ENCODE peak calls at places on chromosomes 3 and 15, in four cellular contexts. Y is HepG2, E is GM12878, T is H1. X is an unnamed sample.

GRCh38 chr15:101440846-101441590 is 48.5 kb downstream of the PCSK6 start:
- DNase-seq in E (no peak), T (no peak), Y (no peak), X (no peak)

GRCh38 chr3:149080011-149080698 is 6.2 kb downstream of the HLTF start:
- DNase-seq in Y (no peak), T (no peak), E (no peak), X (no peak)

GRCh38 chr15:70781236-70781635 is 17.9 kb upstream of the UACA start:
- DNase-seq in E (no peak), Y (no peak), T (no peak), X (no peak)

GRCh38 chr15:81097893-81098280 is 36.2 kb upstream of the CFAP161 start:
- DNase-seq in T (no peak), Y (no peak), E (no peak), X (no peak)

GRCh38 chr3:148680289-148680688 is 17.4 kb upstream of the AGTR1 start:
- DNase-seq in T (no peak), E (no peak), Y (no peak), X (no peak)

GRCh38 chr3:173584093-173584833 is 186.7 kb downstream of the NLGN1 start:
- DNase-seq in T (no peak), E (no peak), Y (no peak), X (peak; percentile 39)

GRCh38 chr3:157938154-157938774 is 168.0 kb downstream of the SHOX2 start:
- DNase-seq in T (no peak), Y (no peak), E (no peak), X (no peak)

GRCh38 chr15:76667943-76668715 is 237.0 kb downstream of the SCAPER start:
- DNase-seq in Y (no peak), E (no peak), T (no peak), X (no peak)

DNA sequence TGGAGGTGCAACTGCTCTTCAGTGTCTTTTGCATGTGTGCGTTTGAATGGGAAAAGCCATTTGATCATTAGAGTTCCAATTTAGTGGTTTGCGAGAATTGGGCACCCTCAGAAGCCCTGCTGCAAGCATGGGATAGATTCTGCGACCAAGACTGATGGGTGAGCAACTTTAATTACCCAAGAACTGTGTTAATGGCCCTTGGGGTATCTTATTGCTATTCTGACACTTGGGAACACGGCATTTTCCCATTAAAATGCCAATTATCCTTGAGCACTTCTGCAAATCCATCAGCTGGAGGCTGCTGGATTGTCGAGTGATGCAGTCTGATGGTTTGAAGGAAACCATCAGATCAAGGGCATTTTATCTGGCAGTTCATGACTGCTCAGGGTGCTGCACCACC is 183.5 kb upstream of the PROK2 start:
- DNase-seq in E (no peak), T (no peak), Y (no peak), X (no peak)
- TF ChIP-seq SP1 in E (no peak), T (no peak), Y (no peak), X (no peak)

DNA sequence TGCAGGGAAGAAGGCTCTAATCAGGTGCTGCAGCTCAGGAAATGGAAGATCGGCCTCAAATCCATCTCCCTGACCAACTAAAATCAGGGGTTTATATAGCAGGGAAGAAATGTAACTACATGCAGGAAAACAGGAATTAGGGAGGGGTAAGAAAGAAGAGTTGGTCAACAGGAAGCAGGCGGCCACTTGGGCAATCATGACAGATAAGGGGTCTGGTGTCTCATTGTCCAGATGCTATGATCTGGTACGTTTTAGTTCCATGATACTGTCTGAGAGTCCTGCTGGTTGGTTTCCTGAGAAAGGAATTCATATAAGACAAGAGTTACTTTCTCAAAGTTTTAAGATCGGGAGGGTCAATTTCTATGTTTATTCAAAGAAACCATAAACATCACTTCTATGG is 24.2 kb downstream of the KATNBL1 start:
- DNase-seq in T (no peak), E (no peak), Y (no peak), X (no peak)
- TF ChIP-seq SUZ12 in T (no peak), E (no peak), Y (no peak), X (no peak)

GRCh38 chr15:49441816-49442215 is 18.8 kb downstream of the FGF7 start:
- DNase-seq in T (no peak), Y (no peak), E (no peak), X (no peak)

GRCh38 chr15:49436786-49437185 is 13.7 kb downstream of the FGF7 start:
- DNase-seq in E (no peak), T (no peak), Y (no peak), X (no peak)

GRCh38 chr15:49435201-49435600 is 12.2 kb downstream of the FGF7 start:
- DNase-seq in T (no peak), E (no peak), Y (no peak), X (no peak)

GRCh38 chr15:49438970-49439631 is 16.1 kb downstream of the FGF7 start:
- DNase-seq in Y (no peak), E (peak; percentile 11), T (no peak), X (no peak)

DNA sequence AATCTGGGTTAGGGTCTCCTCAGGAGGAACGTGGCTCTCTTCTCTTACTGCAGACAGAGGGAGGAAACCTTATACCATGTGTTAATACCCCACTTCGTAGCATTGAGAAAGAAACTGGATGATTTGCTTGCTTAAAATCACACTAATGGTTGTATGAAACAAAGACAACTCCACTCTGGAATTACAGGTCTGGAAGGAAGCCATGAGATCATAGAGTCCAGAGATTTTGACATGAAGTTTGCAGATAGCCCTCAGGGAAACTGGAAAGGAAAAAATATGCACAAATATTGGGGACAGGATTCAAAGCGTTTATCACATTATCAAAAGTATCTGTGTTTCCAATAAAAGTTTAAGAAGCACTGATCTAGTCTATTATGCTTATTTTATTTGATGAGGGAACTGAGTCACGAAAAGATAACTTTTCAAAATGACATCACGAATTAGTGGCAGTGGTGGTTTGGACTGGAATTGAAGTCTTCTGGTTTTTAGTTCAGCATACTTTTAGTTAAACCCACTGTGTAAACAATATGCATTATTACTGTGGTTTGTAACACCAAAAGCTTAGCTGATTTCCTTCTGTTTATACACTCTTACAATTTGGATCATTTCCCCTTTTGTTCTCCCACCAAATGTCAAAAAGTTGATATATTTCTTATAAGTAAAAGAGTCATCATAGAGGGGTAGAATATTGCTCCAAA is 16.8 kb downstream of the FGF7 start:
- DNase-seq in T (no peak), E (no peak), Y (no peak), X (no peak)
- TF ChIP-seq SP1 in T (no peak), E (no peak), Y (no peak), X (no peak)

DNA sequence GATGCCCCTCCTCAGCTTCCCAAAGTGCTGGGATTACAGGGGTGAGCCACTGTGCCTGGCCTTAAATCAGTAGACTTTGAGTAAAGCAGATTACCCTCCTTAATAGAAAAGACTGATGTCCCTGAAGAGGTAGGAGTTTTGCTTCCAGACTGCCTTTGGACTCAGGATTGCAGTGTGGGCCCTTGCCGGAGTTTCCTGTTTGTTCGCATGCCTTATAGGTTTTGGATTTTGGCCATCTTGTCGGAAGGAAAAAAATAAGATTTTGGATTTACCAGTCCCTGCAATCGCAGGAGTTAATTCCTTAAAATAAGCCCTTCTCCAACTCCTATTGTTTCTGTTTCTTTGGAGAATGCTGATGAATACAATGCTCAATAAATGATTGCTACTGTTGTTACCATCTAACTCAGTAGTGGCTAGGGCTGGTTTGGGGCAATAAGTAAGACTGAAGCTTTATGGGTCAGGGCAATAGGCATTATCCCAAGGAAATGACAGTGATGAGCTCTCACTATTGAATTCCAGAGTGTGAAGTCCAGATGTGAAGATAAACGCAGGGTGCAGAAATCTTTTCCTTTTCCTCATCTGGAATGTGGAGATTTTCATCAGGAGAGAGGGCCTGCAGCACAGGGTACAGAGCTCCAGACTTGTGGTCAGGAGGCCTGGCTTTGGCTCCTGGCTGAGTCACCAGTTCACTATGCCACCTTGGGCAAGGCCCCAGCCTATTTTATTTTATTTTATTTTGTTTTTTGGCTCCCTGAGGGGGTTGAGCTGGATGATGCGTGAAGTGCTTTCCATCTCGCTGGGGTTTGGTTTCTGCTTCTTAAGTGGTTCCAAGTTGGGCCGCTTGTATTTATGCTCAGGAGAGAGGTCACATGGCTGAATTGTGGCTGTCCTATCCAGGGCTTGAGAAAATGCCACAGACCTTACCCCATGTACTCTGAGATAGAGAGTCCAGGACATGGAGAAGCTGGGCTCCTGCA is 25.3 kb downstream of the FOXL2 start:
- DNase-seq in E (no peak), T (no peak), Y (peak; percentile 58), X (no peak)
- TF ChIP-seq SUZ12 in E (no peak), T (no peak), Y (no peak), X (no peak)

X was measured in HEK293T.